ENCODE peak calls at places on chromosomes 16 and 17, in seven cellular contexts. U is HCT116; K is keratinocyte; R is CD4-positive, CD25-positive, alpha-beta regulatory T cell; Z is fibroblast of pulmonary artery; I is SJCRH30; G is right lobe of liver. B is an unnamed sample.

GRCh38 chr17:11506635-11507034 is 91.6 kb upstream of the DNAH9 start:
- DNase-seq in U (no peak), K (no peak), R (no peak), Z (peak), I (peak), G (no peak), B (peak)

GRCh38 chr16:55809386-55809785 is 23.5 kb downstream of the CES1 start:
- DNase-seq in U (no peak), K (no peak), R (no peak), Z (no peak), I (no peak), G (peak), B (peak)

GRCh38 chr17:65231662-65232335 is 94.6 kb downstream of the RGS9 start:
- DNase-seq in U (peak), K (peak), R (peak), Z (peak), I (peak), G (no peak), B (peak)

GRCh38 chr16:66337434-66338188 is 28.9 kb upstream of the CDH5 start:
- DNase-seq in U (no peak), K (no peak), R (no peak), Z (no peak), I (no peak), G (no peak), B (no peak)

GRCh38 chr17:77147357-77147801 is 6.6 kb downstream of the SEC14L1 start:
- DNase-seq in U (no peak), K (no peak), R (no peak), Z (no peak), I (no peak), G (no peak), B (no peak)

GRCh38 chr17:79388556-79389295 is 222.1 kb downstream of the RBFOX3 start:
- DNase-seq in U (peak), K (no peak), R (no peak), Z (peak), I (peak), G (peak), B (peak)

GRCh38 chr17:38620551-38621277 is 15.0 kb upstream of the SRCIN1 start:
- DNase-seq in U (no peak), K (no peak), R (no peak), Z (no peak), I (no peak), G (peak), B (no peak)

GRCh38 chr17:62668091-62668804 is 40.8 kb downstream of the MRC2 start:
- DNase-seq in U (no peak), K (peak), R (no peak), Z (no peak), I (no peak), G (no peak), B (no peak)

GRCh38 chr16:87380875-87381274 is 2.7 kb downstream of the FBXO31 start:
- DNase-seq in U (no peak), K (no peak), R (no peak), Z (peak), I (no peak), G (no peak), B (no peak)

GRCh38 chr17:27380551-27380950 is 75.7 kb upstream of the KSR1 start:
- DNase-seq in U (no peak), K (no peak), R (no peak), Z (no peak), I (no peak), G (no peak), B (no peak)

GRCh38 chr16:66409156-66409555 is 17.9 kb upstream of the BEAN1 start:
- DNase-seq in U (no peak), K (no peak), R (no peak), Z (peak), I (no peak), G (no peak), B (no peak)

GRCh38 chr16:56530872-56531271 is 11.0 kb upstream of the BBS2 start:
- DNase-seq in U (no peak), K (no peak), R (no peak), Z (no peak), I (no peak), G (no peak), B (no peak)

GRCh38 chr16:3094289-3095027 is 4.6 kb downstream of the ZSCAN10 start:
- DNase-seq in U (peak), K (no peak), R (peak), Z (peak), I (peak), G (no peak), B (peak)

GRCh38 chr17:21689604-21690003 is 2.7 kb upstream of the KCNJ18 start:
- DNase-seq in U (peak), K (no peak), R (no peak), Z (peak), I (peak), G (no peak), B (no peak)

GRCh38 chr16:84503751-84504395 is 586 bp downstream of the MEAK7 start:
- DNase-seq in U (no peak), K (peak), R (no peak), Z (no peak), I (no peak), G (no peak), B (no peak)

GRCh38 chr16:22754577-22754976 is 59.4 kb upstream of the HS3ST2 start:
- DNase-seq in U (no peak), K (no peak), R (no peak), Z (no peak), I (no peak), G (no peak), B (no peak)

GRCh38 chr17:14737984-14738651 is 437.2 kb downstream of the HS3ST3B1 start:
- DNase-seq in U (no peak), K (peak), R (no peak), Z (peak), I (no peak), G (peak), B (peak)

GRCh38 chr17:38415250-38416194 is 12.7 kb upstream of the ARHGAP23 start:
- DNase-seq in U (peak), K (no peak), R (no peak), Z (peak), I (peak), G (no peak), B (peak)

GRCh38 chr17:50620848-50621247 is 13.8 kb upstream of the ABCC3 start:
- DNase-seq in U (no peak), K (no peak), R (no peak), Z (no peak), I (no peak), G (no peak), B (peak)

GRCh38 chr16:74463888-74464287 is 42.6 kb upstream of the CLEC18B start:
- DNase-seq in U (no peak), K (no peak), R (no peak), Z (no peak), I (no peak), G (no peak), B (no peak)

GRCh38 chr16:50683689-50684374 is 2.7 kb upstream of the SNX20 start:
- DNase-seq in U (no peak), K (no peak), R (peak), Z (no peak), I (no peak), G (no peak), B (no peak)

GRCh38 chr17:10415161-10415560 is 6.6 kb downstream of the MYH8 start:
- DNase-seq in U (no peak), K (no peak), R (no peak), Z (no peak), I (no peak), G (no peak), B (peak)
- H3K4me3 ChIP-seq in U (no peak), K (no peak), R (no peak), Z (no peak), I (no peak), G (no peak), B (no peak)

GRCh38 chr17:42076797-42077559 is 21.3 kb downstream of the ZNF385C start:
- DNase-seq in U (no peak), K (no peak), R (no peak), Z (no peak), I (no peak), G (no peak), B (no peak)

GRCh38 chr17:42071810-42072209 is 21.4 kb upstream of the C17orf113 start:
- DNase-seq in U (no peak), K (no peak), R (no peak), Z (no peak), I (no peak), G (no peak), B (no peak)

GRCh38 chr17:42075789-42076188 is 22.5 kb downstream of the ZNF385C start:
- DNase-seq in U (no peak), K (no peak), R (no peak), Z (no peak), I (no peak), G (no peak), B (no peak)

GRCh38 chr17:42068979-42069378 is 18.6 kb upstream of the C17orf113 start:
- DNase-seq in U (no peak), K (no peak), R (no peak), Z (no peak), I (no peak), G (no peak), B (no peak)

GRCh38 chr17:42072323-42073187 is 22.2 kb upstream of the C17orf113 start:
- DNase-seq in U (no peak), K (no peak), R (no peak), Z (no peak), I (no peak), G (no peak), B (peak)
- H3K4me3 ChIP-seq in U (no peak), K (no peak), R (no peak), Z (no peak), I (peak), G (peak), B (peak)

GRCh38 chr16:79598341-79599181 is 2.0 kb downstream of the MAF start:
- DNase-seq in U (no peak), K (no peak), R (peak), Z (peak), I (peak), G (peak), B (peak)

GRCh38 chr16:79597277-79597676 is 3.3 kb downstream of the MAF start:
- DNase-seq in U (no peak), K (no peak), R (no peak), Z (no peak), I (no peak), G (no peak), B (no peak)

GRCh38 chr16:79595916-79596450 is 4.6 kb downstream of the MAF start:
- DNase-seq in U (no peak), K (no peak), R (no peak), Z (no peak), I (no peak), G (no peak), B (no peak)

GRCh38 chr16:79599256-79599836 is 1.2 kb downstream of the MAF start:
- DNase-seq in U (no peak), K (no peak), R (no peak), Z (no peak), I (peak), G (peak), B (peak)

DNA sequence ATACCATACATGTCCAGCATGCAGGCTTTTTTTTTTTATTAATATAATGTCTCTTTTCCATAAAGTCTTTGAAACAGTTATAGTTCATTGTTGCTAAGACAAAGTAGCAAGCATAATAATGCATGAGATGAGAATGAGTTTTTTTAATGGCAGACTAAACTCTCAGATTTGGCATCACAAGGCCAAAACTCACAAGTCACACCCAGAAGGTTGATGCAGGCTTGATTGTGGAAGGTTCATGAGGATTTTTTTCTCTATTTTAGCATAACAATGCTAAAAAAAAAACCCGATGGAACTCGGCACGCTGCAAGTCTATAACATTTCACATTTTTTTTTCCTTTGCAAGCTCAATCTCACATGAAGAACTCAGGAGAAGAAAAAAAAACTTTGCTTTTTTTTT is 2.8 kb downstream of the MAF start:
- DNase-seq in U (no peak), K (no peak), R (no peak), Z (no peak), I (no peak), G (no peak), B (peak)
- H3K4me3 ChIP-seq in U (no peak), K (peak), R (peak), Z (no peak), I (peak), G (peak), B (peak)

GRCh38 chr17:2214887-2215615 is 88.5 kb downstream of the SMG6 start:
- DNase-seq in U (no peak), K (no peak), R (no peak), Z (peak), I (no peak), G (no peak), B (no peak)
- H3K4me3 ChIP-seq in U (no peak), K (no peak), R (peak), Z (peak), I (peak), G (no peak), B (peak)

GRCh38 chr16:88967800-88968588 is 9.0 kb downstream of the CBFA2T3 start:
- DNase-seq in U (no peak), K (no peak), R (no peak), Z (no peak), I (peak), G (no peak), B (no peak)
- H3K4me3 ChIP-seq in U (no peak), K (no peak), R (peak), Z (no peak), I (no peak), G (no peak), B (no peak)

GRCh38 chr16:49526966-49527365 is 153.4 kb downstream of the C16orf78 start:
- DNase-seq in U (no peak), K (no peak), R (no peak), Z (no peak), I (no peak), G (no peak), B (no peak)

GRCh38 chr16:49528035-49528434 is 154.4 kb downstream of the C16orf78 start:
- DNase-seq in U (no peak), K (no peak), R (no peak), Z (peak), I (peak), G (no peak), B (no peak)

GRCh38 chr16:49527621-49528020 is 154.0 kb downstream of the C16orf78 start:
- DNase-seq in U (no peak), K (no peak), R (no peak), Z (peak), I (peak), G (no peak), B (no peak)

GRCh38 chr16:49529646-49530045 is 156.0 kb downstream of the C16orf78 start:
- DNase-seq in U (no peak), K (no peak), R (no peak), Z (no peak), I (no peak), G (no peak), B (no peak)

DNA sequence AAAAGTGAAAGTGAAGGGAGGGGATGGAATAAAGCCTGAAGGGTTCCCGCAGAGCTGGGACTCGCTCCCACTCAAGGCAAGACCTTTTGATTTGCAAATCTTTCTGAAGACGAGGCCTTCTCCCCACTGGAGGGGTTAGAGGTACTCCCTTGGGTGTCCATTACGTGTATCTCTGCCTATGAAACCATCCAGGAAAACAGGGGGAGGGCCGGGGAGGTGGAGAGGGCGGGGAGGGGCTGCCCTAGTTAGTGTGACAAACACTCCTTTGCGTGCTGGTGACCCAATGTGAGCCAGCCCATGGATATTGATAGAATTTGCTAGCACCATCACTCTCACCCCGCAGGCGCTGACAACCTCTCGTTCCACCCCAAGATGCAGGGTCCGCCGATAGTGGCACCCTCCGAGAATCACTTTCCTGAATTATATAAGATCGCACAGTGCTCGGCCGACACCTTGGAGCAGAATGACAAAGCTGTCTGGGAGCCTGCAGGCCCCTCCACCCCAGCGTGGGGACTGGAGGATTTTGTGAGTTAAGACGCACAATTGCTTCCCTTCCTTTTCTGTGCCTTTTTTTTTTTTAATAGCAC is 155.1 kb downstream of the C16orf78 start:
- DNase-seq in U (no peak), K (no peak), R (no peak), Z (peak), I (no peak), G (no peak), B (no peak)
- H3K4me3 ChIP-seq in U (no peak), K (no peak), R (no peak), Z (peak), I (peak), G (no peak), B (no peak)

GRCh38 chr16:79593754-79594153 is 6.8 kb downstream of the MAF start:
- DNase-seq in U (no peak), K (no peak), R (no peak), Z (no peak), I (no peak), G (no peak), B (no peak)

GRCh38 chr16:79593074-79593531 is 7.4 kb downstream of the MAF start:
- DNase-seq in U (no peak), K (no peak), R (no peak), Z (no peak), I (no peak), G (peak), B (no peak)

GRCh38 chr16:79587897-79588296 is 12.6 kb downstream of the MAF start:
- DNase-seq in U (no peak), K (no peak), R (no peak), Z (no peak), I (no peak), G (no peak), B (no peak)

GRCh38 chr16:79592150-79592549 is 8.4 kb downstream of the MAF start:
- DNase-seq in U (no peak), K (no peak), R (no peak), Z (no peak), I (no peak), G (no peak), B (no peak)

GRCh38 chr16:79589495-79590134 is 10.9 kb downstream of the MAF start:
- DNase-seq in U (no peak), K (no peak), R (no peak), Z (no peak), I (no peak), G (no peak), B (peak)
- H3K4me3 ChIP-seq in U (no peak), K (no peak), R (peak), Z (no peak), I (no peak), G (peak), B (peak)